ENCODE peak calls at places on chromosome 9, in seven cellular contexts. D, Y, S, R, Q, B and P are unnamed samples.

GRCh38 chr9:78559449-78559885 is 262.5 kb downstream of the PSAT1 start:
- DNase-seq in D (no peak), Y (peak; percentile 60), S (no peak), R (peak; percentile 91), Q (no peak), B (no peak), P (no peak)

GRCh38 chr9:126756876-126757415 is 47.9 kb upstream of the ZBTB43 start:
- DNase-seq in D (no peak), Y (no peak), S (no peak), R (no peak), Q (no peak), B (no peak), P (no peak)

GRCh38 chr9:124551472-124552339 is 44.5 kb upstream of the NR5A1 start:
- DNase-seq in D (peak; percentile 51), Y (peak; percentile 64), S (peak; percentile 54), R (peak; percentile 73), Q (peak; percentile 35), B (peak; percentile 78), P (no peak)

GRCh38 chr9:102185371-102185770 is 446.9 kb upstream of the GRIN3A start:
- DNase-seq in D (no peak), Y (no peak), S (no peak), R (no peak), Q (no peak), B (no peak), P (no peak)

GRCh38 chr9:127808347-127809001 is 5.8 kb downstream of the FPGS start:
- DNase-seq in D (no peak), Y (no peak), S (no peak), R (no peak), Q (no peak), B (no peak), P (no peak)

GRCh38 chr9:77731930-77732329 is 83.8 kb upstream of the GNA14 start:
- DNase-seq in D (no peak), Y (no peak), S (no peak), R (no peak), Q (no peak), B (no peak), P (no peak)

GRCh38 chr9:74645007-74645639 is 148.0 kb downstream of the RORB start:
- DNase-seq in D (no peak), Y (peak; percentile 19), S (peak; percentile 40), R (no peak), Q (peak; percentile 18), B (no peak), P (no peak)

GRCh38 chr9:86368871-86369521 is 14.8 kb upstream of the TUT7 start:
- DNase-seq in D (no peak), Y (peak; percentile 72), S (no peak), R (peak; percentile 83), Q (no peak), B (no peak), P (no peak)

GRCh38 chr9:107644774-107645463 is 155.3 kb upstream of the KLF4 start:
- DNase-seq in D (peak; percentile 53), Y (no peak), S (no peak), R (no peak), Q (no peak), B (no peak), P (peak; percentile 84)

GRCh38 chr9:78369644-78370219 is 72.8 kb downstream of the PSAT1 start:
- DNase-seq in D (peak; percentile 65), Y (peak; percentile 73), S (peak; percentile 86), R (peak; percentile 69), Q (peak; percentile 73), B (peak; percentile 93), P (peak; percentile 80)

DNA sequence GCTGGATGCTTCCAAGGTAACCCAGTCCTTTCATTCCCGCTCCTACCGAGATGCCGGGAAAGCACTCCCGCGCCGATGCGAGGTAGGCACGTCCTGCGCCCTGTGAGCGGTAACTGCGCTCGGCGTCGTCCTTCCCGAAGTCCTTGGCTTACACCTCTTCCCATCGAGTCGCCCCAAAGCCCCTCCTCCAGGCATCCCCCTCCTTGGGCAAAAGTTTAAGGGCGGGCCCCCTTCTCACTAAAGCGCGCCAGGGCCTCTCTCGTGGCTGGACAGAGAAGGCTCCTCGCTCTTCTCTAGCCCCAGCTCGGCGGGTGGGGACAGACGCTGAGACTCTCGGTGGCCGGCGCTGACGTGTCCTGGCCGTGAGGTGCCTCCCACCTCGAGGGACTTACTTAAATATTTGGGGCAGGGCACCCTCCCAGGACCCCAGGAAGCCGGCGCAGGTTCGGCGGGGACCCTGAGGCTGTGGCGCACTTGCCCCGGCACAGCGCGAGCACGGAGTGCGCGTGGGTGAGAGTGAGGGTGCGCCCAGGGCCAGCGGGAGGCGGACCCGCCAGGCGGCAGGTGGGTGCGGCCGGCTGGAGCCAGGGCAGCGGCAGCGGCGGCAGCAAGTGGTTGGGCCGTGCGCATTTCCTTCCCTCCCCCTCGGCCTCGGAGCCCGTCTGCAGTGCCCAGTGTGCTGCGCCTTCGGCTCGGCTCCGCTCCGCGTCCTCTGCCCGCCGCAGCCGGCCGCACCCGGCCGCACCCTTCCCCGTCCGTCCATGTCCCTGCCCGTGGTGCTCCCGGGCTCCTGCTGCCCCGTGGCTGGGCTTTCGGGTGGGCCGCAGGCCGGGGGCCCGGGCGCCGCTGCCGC is at the start of gene ENTREP1:
- DNase-seq in D (peak; percentile 67), Y (peak; percentile 52), S (peak; percentile 74), R (no peak), Q (peak; percentile 42), B (peak; percentile 82), P (peak; percentile 92)
- H3K9ac ChIP-seq in D (peak within 1 kb of the TSS; percentile 3), Y (no peak within 1 kb of the TSS), S (peak within 1 kb of the TSS; percentile 79), R (no peak within 1 kb of the TSS), Q (peak within 1 kb of the TSS; percentile 95), B (peak within 1 kb of the TSS; percentile 83), P (no peak within 1 kb of the TSS)

GRCh38 chr9:93131599-93132286 is 2.3 kb downstream of the NINJ1 start:
- DNase-seq in D (no peak), Y (no peak), S (no peak), R (no peak), Q (no peak), B (no peak), P (no peak)

GRCh38 chr9:93129286-93129685 is 4.8 kb downstream of the NINJ1 start:
- DNase-seq in D (no peak), Y (no peak), S (no peak), R (no peak), Q (no peak), B (no peak), P (peak; percentile 80)

GRCh38 chr9:93129691-93130500 is 4.2 kb downstream of the NINJ1 start:
- DNase-seq in D (no peak), Y (no peak), S (no peak), R (no peak), Q (no peak), B (no peak), P (peak; percentile 80)

GRCh38 chr9:93132287-93132927 is 1.6 kb downstream of the NINJ1 start:
- DNase-seq in D (peak; percentile 75), Y (peak; percentile 23), S (no peak), R (no peak), Q (no peak), B (no peak), P (peak; percentile 84)

GRCh38 chr9:93130861-93131481 is 3.1 kb downstream of the NINJ1 start:
- DNase-seq in D (no peak), Y (no peak), S (no peak), R (no peak), Q (no peak), B (no peak), P (no peak)
- H3K4me1 ChIP-seq in D (peaks cover 28% of the 10 kb centered on the region), Y (peaks cover 19% of the 10 kb centered on the region), S (peaks cover 34% of the 10 kb centered on the region), R (peaks cover 47% of the 10 kb centered on the region), Q (peaks cover 31% of the 10 kb centered on the region), B (peaks cover 43% of the 10 kb centered on the region), P (peaks cover 68% of the 10 kb centered on the region)

DNA sequence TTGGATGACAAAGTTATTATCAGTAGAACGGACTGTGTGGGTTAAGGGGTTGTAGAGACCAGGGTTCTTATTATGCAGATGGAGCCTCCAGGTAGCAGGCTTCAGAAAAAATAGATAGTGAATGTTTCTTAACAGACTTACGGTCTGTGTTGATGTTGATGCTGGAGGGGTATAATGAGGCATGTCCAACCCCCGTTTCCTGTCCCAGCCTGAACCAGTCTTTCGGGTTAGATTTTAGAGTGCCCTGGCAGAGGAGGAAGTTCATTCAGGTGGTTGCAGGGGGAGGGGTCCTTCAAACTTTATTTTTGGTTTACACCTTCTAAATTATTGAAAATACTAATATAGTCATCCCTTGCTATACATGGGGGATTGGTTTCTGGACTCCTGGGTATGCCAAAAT is 9.7 kb upstream of the SEMA4D start:
- DNase-seq in D (no peak), Y (no peak), S (no peak), R (no peak), Q (no peak), B (no peak), P (no peak)
- H3K9ac ChIP-seq in D (no peak overlapping the region), Y (no peak overlapping the region), S (no peak overlapping the region), R (no peak overlapping the region), Q (no peak overlapping the region), B (no peak overlapping the region), P (no peak overlapping the region)

DNA sequence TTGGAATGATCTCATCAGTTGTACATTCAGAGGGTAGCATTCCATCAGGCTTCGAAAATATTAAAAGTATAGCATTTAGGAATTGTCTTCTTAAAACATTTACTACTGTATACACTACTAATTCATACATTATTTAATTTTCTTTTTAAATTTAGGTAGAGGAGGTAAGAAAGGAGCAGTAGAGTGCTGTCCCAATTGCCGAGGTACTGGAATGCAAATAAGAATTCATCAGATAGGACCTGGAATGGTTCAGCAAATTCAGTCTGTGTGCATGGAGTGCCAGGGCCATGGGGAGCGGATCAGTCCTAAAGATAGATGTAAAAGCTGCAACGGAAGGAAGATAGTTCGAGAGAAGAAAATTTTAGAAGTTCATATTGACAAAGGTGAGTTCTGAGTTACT is 5.2 kb downstream of the DNAJA1 start:
- DNase-seq in D (no peak), Y (no peak), S (no peak), R (no peak), Q (no peak), B (no peak), P (no peak)
- H3K4me1 ChIP-seq in D (peaks cover 5% of the 10 kb centered on the region), Y (peaks cover 34% of the 10 kb centered on the region), S (no peaks in the 10 kb centered on the region), R (peaks cover 2% of the 10 kb centered on the region), Q (no peaks in the 10 kb centered on the region), B (no peaks in the 10 kb centered on the region), P (peaks cover 14% of the 10 kb centered on the region)

GRCh38 chr9:94212531-94212930 is 46.6 kb upstream of the ZNF169 start:
- DNase-seq in D (no peak), Y (no peak), S (peak; percentile 20), R (no peak), Q (no peak), B (peak; percentile 59), P (no peak)

GRCh38 chr9:94210616-94211603 is 48.2 kb upstream of the ZNF169 start:
- DNase-seq in D (no peak), Y (peak; percentile 31), S (no peak), R (no peak), Q (no peak), B (no peak), P (no peak)

GRCh38 chr9:94204174-94204573 is 54.9 kb upstream of the ZNF169 start:
- DNase-seq in D (no peak), Y (no peak), S (no peak), R (no peak), Q (no peak), B (no peak), P (no peak)

GRCh38 chr9:94212091-94212490 is 47.0 kb upstream of the ZNF169 start:
- DNase-seq in D (no peak), Y (no peak), S (no peak), R (peak; percentile 74), Q (no peak), B (no peak), P (no peak)

DNA sequence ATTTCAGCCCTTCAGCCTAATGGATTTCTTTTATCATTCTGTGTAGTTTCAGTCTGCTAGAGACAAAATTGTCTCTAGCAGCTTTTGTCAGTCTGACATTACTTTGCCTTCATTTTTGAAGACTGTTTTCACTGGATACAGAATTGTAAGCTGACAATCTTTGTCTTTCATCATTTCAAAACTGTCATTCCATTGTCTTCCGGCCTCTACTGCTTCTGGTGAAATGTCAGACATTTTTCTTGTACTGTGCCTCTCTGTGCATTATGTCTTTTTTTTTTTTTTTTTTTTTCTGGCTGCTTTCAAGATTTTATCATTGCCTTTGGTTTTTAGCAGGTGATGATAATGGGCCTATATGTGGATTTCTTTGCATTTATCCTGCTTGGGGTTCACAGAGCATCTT is 51.3 kb upstream of the ZNF169 start:
- DNase-seq in D (no peak), Y (no peak), S (no peak), R (no peak), Q (no peak), B (no peak), P (no peak)
- H3K9ac ChIP-seq in D (no peak overlapping the region), Y (no peak overlapping the region), S (no peak overlapping the region), R (no peak overlapping the region), Q (no peak overlapping the region), B (no peak overlapping the region), P (no peak overlapping the region)